ENCODE peak calls at places on chromosomes 16 and 17, in six cellular contexts. A, G, O, P, S and L are unnamed samples.

GRCh38 chr16:58644765-58645487 is 15.3 kb upstream of the CNOT1 start:
- DNase-seq in A (no peak), G (no peak), O (no peak), P (no peak), S (no peak), L (no peak)

GRCh38 chr17:73900516-73900915 is 256.3 kb upstream of the SDK2 start:
- DNase-seq in A (no peak), G (no peak), O (no peak), P (no peak), S (no peak), L (no peak)

GRCh38 chr17:1091885-1092284 is 87.9 kb downstream of the ABR start:
- DNase-seq in A (no peak), G (no peak), O (no peak), P (no peak), S (no peak), L (no peak)

GRCh38 chr17:63285566-63285965 is 160.5 kb downstream of the CYB561 start:
- DNase-seq in A (no peak), G (no peak), O (no peak), P (no peak), S (no peak), L (no peak)

GRCh38 chr16:31265329-31266245 is 5.8 kb downstream of the ITGAM start:
- DNase-seq in A (peak; percentile 23), G (peak; percentile 55), O (peak; percentile 60), P (peak; percentile 82), S (no peak), L (no peak)

GRCh38 chr17:50693041-50693682 is 14.6 kb downstream of the ANKRD40 start:
- DNase-seq in A (no peak), G (no peak), O (peak; percentile 70), P (no peak), S (no peak), L (no peak)

GRCh38 chr16:22763655-22764054 is 50.3 kb upstream of the HS3ST2 start:
- DNase-seq in A (peak; percentile 12), G (peak; percentile 72), O (no peak), P (no peak), S (no peak), L (no peak)

GRCh38 chr17:47693667-47694017 is 319 bp upstream of the TBKBP1 start:
- DNase-seq in A (no peak), G (no peak), O (no peak), P (no peak), S (no peak), L (peak; percentile 62)

GRCh38 chr17:72602517-72603345 is 481.9 kb downstream of the SOX9 start:
- DNase-seq in A (peak; percentile 48), G (no peak), O (peak; percentile 73), P (no peak), S (no peak), L (no peak)

GRCh38 chr17:44655983-44656700 is at the start of gene MEIOC:
- DNase-seq in A (peak; percentile 89), G (no peak), O (peak; percentile 6), P (no peak), S (no peak), L (peak; percentile 24)

GRCh38 chr17:57284583-57284982 is 28.3 kb downstream of the MSI2 start:
- DNase-seq in A (no peak), G (no peak), O (no peak), P (no peak), S (peak; percentile 26), L (no peak)

GRCh38 chr17:31521632-31522283 is 130.3 kb downstream of the RAB11FIP4 start:
- DNase-seq in A (no peak), G (no peak), O (no peak), P (peak; percentile 58), S (no peak), L (no peak)

GRCh38 chr16:78563905-78564304 is 464.5 kb downstream of the WWOX start:
- DNase-seq in A (no peak), G (no peak), O (no peak), P (no peak), S (no peak), L (no peak)

GRCh38 chr16:88591577-88592021 is 21.4 kb downstream of the ZC3H18 start:
- DNase-seq in A (no peak), G (peak; percentile 74), O (peak; percentile 8), P (no peak), S (no peak), L (no peak)

GRCh38 chr17:61492759-61493526 is 40.7 kb downstream of the TBX4 start:
- DNase-seq in A (no peak), G (no peak), O (peak; percentile 56), P (no peak), S (no peak), L (no peak)

GRCh38 chr16:23420011-23420410 is 33.0 kb downstream of the COG7 start:
- DNase-seq in A (no peak), G (no peak), O (peak; percentile 47), P (no peak), S (no peak), L (no peak)

GRCh38 chr17:61422116-61422799 is 22.6 kb downstream of the TBX2 start:
- DNase-seq in A (no peak), G (no peak), O (no peak), P (no peak), S (no peak), L (no peak)

GRCh38 chr16:47928008-47928407 is 227.8 kb downstream of the ABCC12 start:
- DNase-seq in A (peak; percentile 31), G (no peak), O (no peak), P (no peak), S (peak; percentile 25), L (no peak)

GRCh38 chr16:22648941-22649340 is 138.2 kb downstream of the NPIPB5 start:
- DNase-seq in A (no peak), G (no peak), O (no peak), P (no peak), S (no peak), L (no peak)

GRCh38 chr17:75505152-75505409 is 10.3 kb downstream of the CASKIN2 start:
- DNase-seq in A (no peak), G (no peak), O (no peak), P (no peak), S (no peak), L (no peak)

GRCh38 chr16:14420721-14421488 is 209.2 kb downstream of the PARN start:
- DNase-seq in A (no peak), G (no peak), O (no peak), P (no peak), S (no peak), L (no peak)

GRCh38 chr17:57599271-57600045 is 145.6 kb downstream of the CCDC182 start:
- DNase-seq in A (no peak), G (no peak), O (no peak), P (no peak), S (no peak), L (no peak)

GRCh38 chr17:67375761-67376160 is 1.3 kb upstream of the PITPNC1 start:
- DNase-seq in A (no peak), G (no peak), O (no peak), P (no peak), S (no peak), L (no peak)

GRCh38 chr16:31082368-31083045 is 6.2 kb downstream of the PRSS53 start:
- DNase-seq in A (no peak), G (peak; percentile 55), O (no peak), P (peak; percentile 57), S (no peak), L (no peak)

GRCh38 chr16:27642753-27643152 is 92.8 kb downstream of the KATNIP start:
- DNase-seq in A (peak; percentile 49), G (no peak), O (peak; percentile 21), P (no peak), S (peak; percentile 39), L (no peak)

GRCh38 chr16:11674818-11675560 is 6.7 kb downstream of the SNN start:
- DNase-seq in A (no peak), G (no peak), O (peak; percentile 51), P (no peak), S (no peak), L (no peak)

GRCh38 chr17:63023049-63023448 is 57.0 kb downstream of the TANC2 start:
- DNase-seq in A (no peak), G (no peak), O (no peak), P (no peak), S (no peak), L (no peak)

GRCh38 chr17:49567104-49567521 is 8.6 kb upstream of the NXPH3 start:
- DNase-seq in A (no peak), G (no peak), O (no peak), P (peak; percentile 70), S (no peak), L (no peak)

DNA sequence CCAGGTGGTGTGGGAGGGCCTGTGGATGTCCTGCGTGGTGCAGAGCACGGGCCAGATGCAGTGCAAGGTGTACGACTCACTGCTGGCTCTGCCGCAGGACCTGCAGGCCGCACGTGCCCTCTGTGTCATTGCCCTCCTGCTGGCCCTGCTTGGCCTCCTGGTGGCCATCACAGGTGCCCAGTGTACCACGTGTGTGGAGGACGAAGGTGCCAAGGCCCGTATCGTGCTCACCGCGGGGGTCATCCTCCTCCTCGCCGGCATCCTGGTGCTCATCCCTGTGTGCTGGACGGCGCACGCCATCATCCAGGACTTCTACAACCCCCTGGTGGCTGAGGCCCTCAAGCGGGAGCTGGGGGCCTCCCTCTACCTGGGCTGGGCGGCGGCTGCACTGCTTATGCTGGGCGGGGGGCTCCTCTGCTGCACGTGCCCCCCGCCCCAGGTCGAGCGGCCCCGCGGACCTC is 798 bp downstream of the CLDN9 start:
- DNase-seq in A (no peak), G (no peak), O (no peak), P (no peak), S (no peak), L (no peak)
- TF ChIP-seq CTCF in A (no peak), G (no peak), O (no peak), P (no peak), S (no peak), L (no peak)

GRCh38 chr17:13576661-13577526 is 24.8 kb downstream of the HS3ST3A1 start:
- DNase-seq in A (no peak), G (no peak), O (no peak), P (no peak), S (no peak), L (no peak)
- TF ChIP-seq CTCF in A (no peak), G (no peak), O (peak; percentile 16), P (no peak), S (no peak), L (no peak)

GRCh38 chr17:12794919-12795517 is 5.7 kb downstream of the ARHGAP44 start:
- DNase-seq in A (no peak), G (no peak), O (no peak), P (no peak), S (no peak), L (no peak)

GRCh38 chr17:12790806-12791148 is 1.5 kb downstream of the ARHGAP44 start:
- DNase-seq in A (peak; percentile 10), G (no peak), O (no peak), P (no peak), S (no peak), L (no peak)

GRCh38 chr17:12789976-12790805 is 893 bp downstream of the ARHGAP44 start:
- DNase-seq in A (peak; percentile 65), G (no peak), O (no peak), P (peak; percentile 74), S (no peak), L (peak; percentile 37)

GRCh38 chr17:12789075-12789975 is at the start of gene ARHGAP44:
- DNase-seq in A (peak; percentile 85), G (peak; percentile 77), O (peak; percentile 59), P (peak; percentile 84), S (peak; percentile 41), L (peak; percentile 78)
- TF ChIP-seq CTCF in A (no peak), G (no peak), O (no peak), P (no peak), S (no peak), L (no peak)

DNA sequence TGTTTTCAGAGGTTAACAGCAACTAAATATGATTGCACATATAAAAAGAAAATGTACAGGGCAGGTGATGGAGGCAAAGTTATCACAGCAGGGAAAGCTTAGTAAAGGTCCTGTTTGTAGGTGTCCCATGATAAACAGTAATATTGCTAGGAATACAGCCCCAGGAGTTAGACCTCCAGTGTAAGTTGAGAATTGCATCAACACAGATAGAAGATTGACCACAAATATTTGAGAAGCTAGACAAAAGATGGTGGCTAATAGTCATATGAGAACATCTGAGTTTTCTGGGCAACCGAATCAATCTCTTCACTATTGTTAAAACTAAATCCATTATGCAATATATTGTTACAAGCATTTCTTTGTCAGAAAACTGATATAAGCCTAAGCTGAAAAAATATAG is 152.6 kb downstream of the CDH11 start:
- DNase-seq in A (no peak), G (no peak), O (peak; percentile 16), P (no peak), S (no peak), L (no peak)
- TF ChIP-seq CTCF in A (no peak), G (no peak), O (no peak), P (no peak), S (no peak), L (no peak)